ENCODE peak calls at places on chromosomes 1 and 21, in four cellular contexts. D, R, V and G are unnamed samples.

GRCh38 chr1:161089938-161090337 is 580 bp upstream of the NECTIN4 start:
- DNase-seq in R (no peak), D (no peak), V (no peak), G (no peak)

GRCh38 chr21:14875704-14876364 is 189.0 kb downstream of the NRIP1 start:
- DNase-seq in D (no peak), R (peak), V (peak), G (peak)

GRCh38 chr21:45202344-45202743 is 85.4 kb downstream of the POFUT2 start:
- DNase-seq in V (no peak), D (no peak), R (no peak), G (no peak)

GRCh38 chr21:35046223-35046690 is 2.8 kb downstream of the RUNX1 start:
- DNase-seq in R (no peak), D (no peak), V (no peak), G (no peak)

GRCh38 chr1:167659440-167659839 is 29.4 kb downstream of the RCSD1 start:
- DNase-seq in V (no peak), R (no peak), D (peak), G (no peak)

GRCh38 chr1:111227875-111228747 is 598 bp downstream of the CHI3L2 start:
- DNase-seq in R (no peak), D (no peak), V (peak), G (no peak)

GRCh38 chr1:71667224-71667623 is 586.4 kb upstream of the ZRANB2 start:
- DNase-seq in D (peak), R (no peak), V (no peak), G (no peak)

GRCh38 chr21:45078877-45079281 is 4.5 kb downstream of the ADARB1 start:
- DNase-seq in D (no peak), V (no peak), R (no peak), G (no peak)

GRCh38 chr1:27139980-27140379 is 14.9 kb downstream of the SLC9A1 start:
- DNase-seq in D (no peak), R (no peak), V (no peak), G (no peak)

GRCh38 chr1:24926596-24927249 is 3.4 kb downstream of the RUNX3 start:
- DNase-seq in D (no peak), R (no peak), V (no peak), G (no peak)

GRCh38 chr1:245155186-245156040 is 628 bp downstream of the KIF26B start:
- DNase-seq in R (peak), D (peak), V (no peak), G (no peak)

GRCh38 chr1:68600049-68600661 is 103.3 kb upstream of the DEPDC1 start:
- DNase-seq in D (peak), V (peak), R (no peak), G (no peak)

GRCh38 chr21:25834376-25834775 is 99.6 kb downstream of the GABPA start:
- DNase-seq in D (no peak), V (no peak), R (no peak), G (no peak)

GRCh38 chr1:202161151-202162048 is 998 bp upstream of the PTPN7 start:
- DNase-seq in D (no peak), R (peak), V (no peak), G (no peak)

GRCh38 chr1:2378956-2379732 is 12.2 kb downstream of the MORN1 start:
- DNase-seq in D (no peak), R (no peak), V (no peak), G (no peak)

GRCh38 chr1:28830814-28831213 is 18.8 kb downstream of the OPRD1 start:
- DNase-seq in R (no peak), V (no peak), D (no peak), G (no peak)

GRCh38 chr1:1318131-1318652 is 6.3 kb downstream of the INTS11 start:
- DNase-seq in V (peak), D (no peak), R (no peak), G (no peak)

GRCh38 chr1:198174297-198174696 is 17.5 kb downstream of the NEK7 start:
- DNase-seq in V (no peak), R (no peak), D (no peak), G (no peak)

DNA sequence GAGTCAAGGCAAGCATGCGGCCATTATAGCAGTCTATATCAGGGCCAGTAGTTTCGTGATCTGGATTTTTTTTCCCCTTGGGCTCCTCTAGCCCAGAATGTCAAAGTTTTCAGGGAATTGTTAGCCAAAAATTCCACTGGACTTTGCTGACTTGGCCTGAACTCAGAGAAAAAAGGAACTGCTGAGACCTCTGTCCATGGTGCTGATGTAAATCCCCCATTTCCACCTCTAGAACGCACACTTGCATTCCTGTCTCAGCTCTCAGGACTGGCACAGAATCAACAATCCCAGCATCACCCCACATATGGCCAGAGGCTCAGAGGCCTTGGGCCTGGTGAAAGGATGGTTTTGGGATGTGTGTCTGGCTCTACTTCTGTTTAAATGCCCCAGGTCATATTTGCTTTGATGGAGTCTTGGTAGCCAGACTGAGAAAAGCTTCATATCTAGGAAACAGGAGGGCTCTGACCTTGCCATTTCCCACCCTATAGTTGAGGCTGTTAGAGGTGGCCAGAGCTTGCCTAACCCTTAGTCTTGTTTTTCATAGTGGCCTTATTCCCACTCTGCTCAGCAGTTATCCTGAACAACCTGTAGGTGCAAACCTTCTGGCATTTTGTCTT is 16.9 kb upstream of the EFCAB14 start:
- DNase-seq in D (peak), V (peak), R (peak), G (no peak)
- TF ChIP-seq FOXK2 in D (no peak), V (no peak), R (no peak), G (no peak)

GRCh38 chr1:92134331-92134730 is 54.2 kb downstream of the BTBD8 start:
- DNase-seq in V (no peak), R (no peak), D (no peak), G (no peak)

GRCh38 chr1:92136316-92136715 is 56.2 kb downstream of the BTBD8 start:
- DNase-seq in R (no peak), D (no peak), V (no peak), G (no peak)
- TF ChIP-seq FOXK2 in R (no peak), D (no peak), V (no peak), G (no peak)

GRCh38 chr1:77126309-77126708 is 92.9 kb downstream of the PIGK start:
- DNase-seq in D (peak), V (peak), R (peak), G (no peak)
- TF ChIP-seq FOXK2 in D (no peak), V (no peak), R (no peak), G (no peak)

DNA sequence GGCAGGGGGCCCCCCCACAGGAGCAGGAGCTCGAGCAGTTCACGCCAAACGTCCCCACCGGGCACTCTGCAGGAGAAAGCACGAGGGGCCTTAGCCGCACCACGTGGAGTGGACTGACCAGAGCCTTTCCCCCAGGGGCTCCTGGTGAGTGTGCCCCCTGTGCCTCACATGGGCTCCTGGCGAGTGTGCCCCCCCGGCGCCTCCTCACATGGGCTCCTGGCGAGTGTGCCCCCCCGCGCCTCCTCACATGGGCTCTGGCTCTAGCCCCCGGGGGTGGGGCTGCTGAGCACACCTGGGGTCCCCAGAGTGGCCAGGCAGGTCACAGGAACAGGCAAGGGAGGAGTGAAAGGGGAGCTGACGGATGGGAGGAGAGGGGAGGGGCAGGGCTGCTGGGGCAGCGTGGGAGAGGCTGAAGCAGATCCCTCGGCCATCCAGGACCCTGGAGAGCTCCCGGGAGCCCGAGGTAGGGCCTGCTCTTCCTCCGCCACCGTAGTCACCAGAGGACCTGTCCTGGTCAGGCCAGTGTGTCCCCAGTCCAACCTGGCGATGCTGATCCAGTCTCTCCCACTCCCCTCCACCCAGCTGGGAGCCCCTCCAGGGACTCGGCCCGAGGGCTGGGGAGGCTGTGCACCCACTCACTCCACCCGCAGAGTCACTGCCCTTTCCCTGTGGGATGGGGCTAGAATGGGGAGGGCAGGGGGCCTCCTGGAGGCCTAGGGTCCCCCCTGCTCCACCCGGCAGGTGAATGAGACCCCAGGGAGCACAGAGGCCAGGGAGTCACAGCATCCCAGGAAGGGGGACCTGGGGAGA is 47.6 kb downstream of the ARHGEF16 start:
- DNase-seq in R (peak), V (peak), D (peak), G (no peak)
- TF ChIP-seq FOXK2 in R (no peak), V (no peak), D (no peak), G (no peak)

DNA sequence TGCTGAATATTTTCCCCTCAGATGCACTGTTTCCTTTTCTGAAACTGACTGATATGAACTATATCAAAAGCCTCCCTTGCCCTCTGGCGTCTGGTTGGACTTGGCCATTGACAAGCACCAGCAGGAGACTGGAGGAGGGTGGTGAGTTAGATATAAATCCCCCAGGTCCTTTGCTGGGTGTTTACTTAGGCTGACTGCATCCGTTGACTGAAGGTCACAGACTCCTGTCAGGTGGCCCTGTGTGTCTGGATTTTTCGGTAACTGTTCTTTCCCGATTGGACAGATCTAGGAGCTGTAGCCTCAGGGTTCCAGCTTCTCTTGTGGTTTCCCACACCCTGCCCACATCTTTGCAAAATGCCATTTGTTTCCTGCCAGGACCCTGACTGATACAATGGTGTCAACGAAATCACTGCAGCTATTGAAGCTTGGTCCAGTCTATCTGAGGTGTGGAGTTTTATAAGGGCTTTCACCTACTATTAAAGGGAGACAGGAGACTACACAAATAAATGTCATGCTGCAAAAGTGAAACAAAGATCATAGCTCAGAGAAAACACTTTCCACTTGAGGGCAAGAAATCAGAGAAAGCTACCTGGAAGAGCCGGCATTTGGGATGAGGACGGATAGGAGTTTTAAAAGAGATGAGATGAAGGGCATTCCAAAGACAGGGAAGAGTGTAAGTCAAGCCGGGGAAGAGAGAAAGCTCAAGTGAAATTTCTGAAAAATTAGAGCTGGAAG is 1.5 kb upstream of the MAGI3 start:
- DNase-seq in D (peak), V (peak), R (peak), G (no peak)
- TF ChIP-seq FOXK2 in D (no peak), V (no peak), R (no peak), G (no peak)